ENCODE peak calls at places on chromosomes 2 and 18, in seven cellular contexts. E is mucosa of descending colon, L is HL-60, J is AG04450, H is foreskin fibroblast, R is fibroblast of pulmonary artery, P is sigmoid colon. F is an unnamed sample.

GRCh38 chr2:122755281-122755780 is 999.9 kb downstream of the TSN start:
- DNase-seq in E (no peak), H (no peak), R (peak), L (peak), P (no peak), J (no peak), F (no peak)

GRCh38 chr2:61758991-61759390 is 94.9 kb downstream of the FAM161A start:
- DNase-seq in P (no peak), J (peak), H (peak), R (peak), E (no peak), L (peak), F (no peak)

GRCh38 chr2:212595036-212595654 is 56.5 kb upstream of the ERBB4 start:
- DNase-seq in L (no peak), P (no peak), H (peak), R (peak), J (no peak), E (no peak), F (no peak)

GRCh38 chr2:178827111-178827510 is 19.9 kb upstream of the TTN start:
- DNase-seq in P (no peak), E (no peak), H (no peak), L (no peak), J (no peak), R (no peak), F (no peak)

GRCh38 chr2:3423492-3424170 is 44.1 kb downstream of the TRAPPC12 start:
- DNase-seq in L (peak), P (no peak), J (no peak), E (no peak), R (peak), H (peak), F (peak)

GRCh38 chr2:54572262-54572635 is 116.1 kb downstream of the SPTBN1 start:
- DNase-seq in L (no peak), R (peak), P (no peak), H (peak), J (no peak), E (no peak), F (no peak)

GRCh38 chr2:235946590-235946989 is 221.6 kb downstream of the GBX2 start:
- DNase-seq in R (no peak), J (no peak), L (no peak), H (no peak), E (no peak), P (peak), F (no peak)

GRCh38 chr18:63917831-63918230 is 10.1 kb downstream of the SERPINB10 start:
- DNase-seq in P (no peak), R (no peak), E (no peak), H (no peak), J (no peak), L (peak), F (no peak)

GRCh38 chr2:39608212-39608575 is 57.5 kb upstream of the TMEM178A start:
- DNase-seq in J (no peak), P (no peak), E (no peak), H (no peak), L (no peak), R (no peak), F (no peak)

GRCh38 chr18:31791817-31792579 is 31.3 kb upstream of the SLC25A52 start:
- DNase-seq in P (no peak), J (no peak), R (no peak), L (peak), E (no peak), H (no peak), F (no peak)

GRCh38 chr2:181239400-181239799 is 217.8 kb upstream of the ITGA4 start:
- DNase-seq in L (no peak), E (no peak), H (no peak), P (no peak), J (no peak), R (peak), F (no peak)

GRCh38 chr2:43041661-43042360 is 184.6 kb downstream of the ZFP36L2 start:
- DNase-seq in L (no peak), E (peak), P (no peak), J (peak), H (peak), R (peak), F (peak)

GRCh38 chr18:78754311-78755043 is 225.1 kb upstream of the SALL3 start:
- DNase-seq in H (no peak), R (no peak), J (no peak), L (no peak), P (peak), E (peak), F (no peak)

GRCh38 chr2:143762176-143762928 is 633.1 kb downstream of the ARHGAP15 start:
- DNase-seq in H (no peak), P (no peak), R (no peak), L (no peak), J (no peak), E (no peak), F (no peak)

GRCh38 chr2:16134436-16135165 is 194.3 kb downstream of the MYCN start:
- DNase-seq in R (no peak), L (no peak), E (no peak), H (no peak), J (no peak), P (no peak), F (no peak)

GRCh38 chr2:188032306-188032705 is 259.4 kb upstream of the GULP1 start:
- DNase-seq in L (no peak), R (no peak), J (no peak), P (no peak), H (no peak), E (no peak), F (no peak)

GRCh38 chr18:58682429-58683069 is 11.3 kb downstream of the MALT1 start:
- DNase-seq in H (peak), J (peak), L (no peak), R (peak), E (no peak), P (no peak), F (no peak)

GRCh38 chr2:180128861-180129260 is 121.8 kb upstream of the CWC22 start:
- DNase-seq in L (no peak), P (no peak), H (no peak), E (no peak), R (no peak), J (no peak), F (no peak)

GRCh38 chr2:64104944-64105343 is 39.3 kb downstream of the PELI1 start:
- DNase-seq in L (no peak), P (no peak), J (no peak), E (no peak), H (no peak), R (no peak), F (no peak)

GRCh38 chr2:229269146-229269545 is 1.9 kb downstream of the PID1 start:
- DNase-seq in H (no peak), J (no peak), R (no peak), P (peak), L (no peak), E (no peak), F (no peak)

GRCh38 chr18:43590182-43590903 is 313.1 kb upstream of the SYT4 start:
- DNase-seq in P (no peak), L (no peak), J (no peak), R (no peak), H (peak), E (peak), F (no peak)

GRCh38 chr2:159010340-159010739 is 41.9 kb downstream of the TANC1 start:
- DNase-seq in P (no peak), L (no peak), E (no peak), J (no peak), R (peak), H (peak), F (no peak)

GRCh38 chr2:15761910-15762309 is 170.2 kb downstream of the DDX1 start:
- DNase-seq in L (no peak), R (no peak), H (no peak), P (no peak), J (no peak), E (no peak), F (no peak)

GRCh38 chr2:65064728-65065552 is 8.7 kb downstream of the CEP68 start:
- DNase-seq in H (peak), J (peak), L (peak), E (no peak), R (peak), P (peak), F (peak)

GRCh38 chr18:50155406-50155805 is 39.5 kb downstream of the MYO5B start:
- DNase-seq in R (no peak), J (no peak), E (no peak), L (no peak), H (no peak), P (no peak), F (no peak)

GRCh38 chr2:169222665-169223064 is 139.7 kb downstream of the LRP2 start:
- DNase-seq in R (no peak), H (no peak), J (no peak), E (no peak), P (no peak), L (no peak), F (no peak)

GRCh38 chr18:77632738-77633137 is 383.1 kb downstream of the GALR1 start:
- DNase-seq in L (peak), E (no peak), R (no peak), P (no peak), H (no peak), J (no peak), F (no peak)

GRCh38 chr2:224570328-224570993 is 14.7 kb downstream of the CUL3 start:
- DNase-seq in H (peak), P (no peak), E (no peak), L (no peak), J (peak), R (peak), F (no peak)

GRCh38 chr2:109185338-109185737 is 56.3 kb downstream of the SH3RF3 start:
- DNase-seq in E (no peak), J (peak), L (no peak), R (peak), P (peak), H (peak), F (no peak)

GRCh38 chr2:149068996-149069888 is 30.7 kb downstream of the LYPD6B start:
- DNase-seq in E (no peak), P (no peak), H (peak), L (no peak), R (peak), J (peak), F (no peak)

GRCh38 chr2:233798335-233799086 is 20.4 kb downstream of the MROH2A start:
- DNase-seq in L (no peak), R (no peak), H (no peak), J (no peak), P (no peak), E (no peak), F (no peak)

GRCh38 chr2:223475901-223476300 is 126.3 kb downstream of the SCG2 start:
- DNase-seq in L (no peak), P (no peak), H (no peak), R (no peak), J (no peak), E (no peak), F (no peak)

GRCh38 chr2:239469101-239469960 is 68.5 kb upstream of the HDAC4 start:
- DNase-seq in E (no peak), H (no peak), L (no peak), P (peak), J (no peak), R (no peak), F (no peak)

GRCh38 chr2:197908940-197909339 is 104.5 kb downstream of the PLCL1 start:
- DNase-seq in E (no peak), R (peak), P (no peak), L (no peak), H (no peak), J (peak), F (no peak)
- H3K4me3 ChIP-seq in E (no peak), R (no peak), P (no peak), L (no peak), H (no peak), J (no peak), F (peak)

GRCh38 chr18:62760403-62760734 is 45.0 kb downstream of the PHLPP1 start:
- DNase-seq in L (no peak), E (no peak), J (no peak), H (no peak), R (no peak), P (no peak), F (no peak)
- H3K4me3 ChIP-seq in L (no peak), E (no peak), J (no peak), H (no peak), R (no peak), P (peak), F (no peak)

DNA sequence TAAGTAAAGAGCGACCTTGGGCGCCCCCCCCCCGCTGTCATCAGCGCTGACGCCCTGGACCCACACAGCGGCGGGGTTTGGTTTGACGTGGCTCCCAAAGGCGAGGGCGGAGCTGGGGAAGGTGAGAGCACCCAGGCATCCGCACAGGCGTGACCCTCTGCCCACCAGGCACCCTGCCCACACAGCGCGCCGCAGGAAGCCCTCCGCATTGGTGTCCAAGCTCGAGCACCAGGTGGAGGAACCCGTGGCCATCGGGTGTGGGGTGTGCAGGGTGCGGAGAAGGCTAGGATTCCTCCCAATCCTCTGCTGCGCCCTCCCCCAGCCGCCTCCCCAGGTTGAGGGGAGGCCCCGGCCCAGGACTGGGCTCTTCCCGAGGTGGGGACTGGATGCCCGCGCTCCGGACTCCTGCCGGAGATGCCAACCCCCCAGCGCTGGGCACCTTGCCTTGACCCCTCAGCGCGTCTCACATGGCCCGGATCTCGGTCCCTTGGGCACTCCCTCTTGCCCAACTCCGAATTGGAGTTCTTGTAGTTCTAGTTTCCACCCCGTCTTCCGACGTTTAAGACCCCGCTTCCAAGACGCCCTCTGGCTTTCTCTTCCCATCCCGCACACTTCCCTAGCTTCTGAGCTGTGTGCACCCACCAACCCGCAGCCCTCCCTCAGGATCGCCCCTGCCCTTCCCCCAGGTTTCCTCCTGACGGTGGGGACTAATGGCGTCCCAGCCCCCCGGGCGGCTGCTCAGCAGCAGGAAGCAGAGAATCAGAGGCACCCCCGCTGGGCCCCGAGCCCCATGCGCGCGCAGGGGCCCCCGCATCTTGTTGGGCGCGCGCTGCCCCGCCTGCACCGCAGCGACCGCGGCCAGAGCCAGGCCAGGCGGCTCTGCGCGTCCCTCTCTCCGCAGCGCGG is 25.9 kb upstream of the RESP18 start:
- DNase-seq in H (peak), E (no peak), R (no peak), J (no peak), P (no peak), L (no peak), F (no peak)
- H3K4me3 ChIP-seq in H (peak), E (no peak), R (no peak), J (peak), P (no peak), L (peak), F (peak)

DNA sequence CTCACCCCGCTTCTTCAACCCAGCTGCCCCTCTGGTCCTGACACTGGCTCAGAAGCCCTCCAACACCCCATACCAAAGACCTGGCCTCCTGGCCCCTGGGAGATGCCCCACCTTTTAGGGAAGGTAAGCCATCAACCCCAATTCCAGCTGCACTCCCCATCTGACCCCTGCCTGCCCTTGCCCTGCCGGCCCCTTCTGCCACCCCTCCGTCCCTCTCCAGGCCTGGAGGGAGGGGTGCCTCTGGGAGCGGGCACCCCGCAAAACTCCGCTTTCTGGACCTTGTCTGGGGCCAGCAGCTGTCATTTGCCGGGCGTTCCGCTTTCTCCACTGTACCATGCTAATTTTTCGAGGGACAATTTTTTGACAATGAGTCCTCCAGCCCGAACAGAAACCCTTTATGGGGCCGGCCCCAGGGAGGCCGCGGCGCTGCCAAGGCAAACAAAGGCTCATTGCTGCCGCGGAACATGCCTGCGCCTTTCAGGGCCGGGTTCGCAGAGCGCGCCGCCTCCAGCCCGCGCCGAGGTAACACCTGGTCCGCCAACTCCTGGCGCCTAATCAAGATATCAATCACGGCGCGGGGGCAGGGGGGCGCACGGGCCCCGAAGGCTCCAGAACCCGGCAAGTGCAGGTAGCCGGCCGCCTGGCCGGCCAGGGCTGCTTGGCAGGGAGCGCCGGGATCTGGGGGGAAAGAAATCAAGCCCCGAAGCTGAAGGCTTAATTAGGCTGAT is 96.0 kb downstream of the INHBB start:
- DNase-seq in H (peak), J (no peak), P (peak), L (no peak), R (peak), E (no peak), F (no peak)
- H3K4me3 ChIP-seq in H (no peak), J (no peak), P (peak), L (no peak), R (peak), E (no peak), F (peak)

DNA sequence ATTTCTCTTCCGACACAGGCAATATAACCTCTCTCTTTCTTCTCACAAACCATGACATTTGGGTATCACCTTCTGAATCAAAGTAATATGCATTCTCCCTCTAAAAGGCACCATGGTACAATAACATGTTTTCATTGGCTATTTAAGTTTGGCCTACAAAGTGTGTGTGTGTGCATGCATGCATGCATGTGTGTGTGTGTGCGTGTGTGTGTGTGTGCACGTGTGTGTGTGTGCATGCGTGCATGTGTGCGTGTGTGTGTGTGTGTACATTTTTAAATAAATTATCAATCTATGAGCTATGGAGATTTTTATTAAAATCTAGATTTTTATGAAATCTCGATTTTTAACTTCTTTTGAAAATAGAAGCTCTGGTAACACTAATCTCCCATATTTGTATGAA is 745.3 kb upstream of the ZEB2 start:
- DNase-seq in J (no peak), H (no peak), E (no peak), L (no peak), R (no peak), P (no peak), F (no peak)
- H3K4me3 ChIP-seq in J (no peak), H (no peak), E (no peak), L (no peak), R (no peak), P (no peak), F (no peak)

GRCh38 chr2:69636395-69636794 is 7.1 kb downstream of the AAK1 start:
- DNase-seq in E (no peak), R (no peak), L (no peak), P (no peak), J (no peak), H (no peak), F (no peak)

GRCh38 chr2:69641887-69642708 is 1.4 kb downstream of the AAK1 start:
- DNase-seq in R (no peak), L (no peak), E (no peak), J (no peak), P (no peak), H (peak), F (no peak)

GRCh38 chr2:69637923-69638322 is 5.6 kb downstream of the AAK1 start:
- DNase-seq in P (no peak), H (no peak), L (no peak), R (no peak), E (no peak), J (no peak), F (no peak)

GRCh38 chr2:69638630-69639029 is 4.9 kb downstream of the AAK1 start:
- DNase-seq in R (no peak), H (no peak), J (no peak), P (no peak), L (no peak), E (no peak), F (no peak)

DNA sequence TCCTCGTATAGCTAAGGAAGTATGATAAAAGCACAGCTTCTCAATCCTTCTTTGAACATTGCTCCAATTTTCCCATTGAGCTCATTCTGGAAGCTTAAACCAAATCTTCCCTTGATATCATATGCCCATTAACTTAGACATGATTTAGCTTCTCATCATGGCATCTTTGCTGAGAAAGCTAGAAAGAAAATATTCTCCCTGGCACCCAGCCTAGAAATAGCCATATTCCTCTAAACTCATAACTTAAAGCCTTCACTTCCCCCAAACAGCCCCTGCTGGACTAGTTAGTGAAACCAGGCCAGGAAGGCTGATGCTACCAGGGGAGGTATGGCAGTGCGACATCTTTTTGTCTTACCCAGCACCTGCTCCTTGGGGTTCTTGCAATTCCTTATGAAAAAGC is 4.3 kb downstream of the AAK1 start:
- DNase-seq in P (no peak), J (no peak), E (no peak), L (no peak), H (peak), R (no peak), F (no peak)
- H3K4me3 ChIP-seq in P (no peak), J (no peak), E (no peak), L (no peak), H (no peak), R (peak), F (no peak)

DNA sequence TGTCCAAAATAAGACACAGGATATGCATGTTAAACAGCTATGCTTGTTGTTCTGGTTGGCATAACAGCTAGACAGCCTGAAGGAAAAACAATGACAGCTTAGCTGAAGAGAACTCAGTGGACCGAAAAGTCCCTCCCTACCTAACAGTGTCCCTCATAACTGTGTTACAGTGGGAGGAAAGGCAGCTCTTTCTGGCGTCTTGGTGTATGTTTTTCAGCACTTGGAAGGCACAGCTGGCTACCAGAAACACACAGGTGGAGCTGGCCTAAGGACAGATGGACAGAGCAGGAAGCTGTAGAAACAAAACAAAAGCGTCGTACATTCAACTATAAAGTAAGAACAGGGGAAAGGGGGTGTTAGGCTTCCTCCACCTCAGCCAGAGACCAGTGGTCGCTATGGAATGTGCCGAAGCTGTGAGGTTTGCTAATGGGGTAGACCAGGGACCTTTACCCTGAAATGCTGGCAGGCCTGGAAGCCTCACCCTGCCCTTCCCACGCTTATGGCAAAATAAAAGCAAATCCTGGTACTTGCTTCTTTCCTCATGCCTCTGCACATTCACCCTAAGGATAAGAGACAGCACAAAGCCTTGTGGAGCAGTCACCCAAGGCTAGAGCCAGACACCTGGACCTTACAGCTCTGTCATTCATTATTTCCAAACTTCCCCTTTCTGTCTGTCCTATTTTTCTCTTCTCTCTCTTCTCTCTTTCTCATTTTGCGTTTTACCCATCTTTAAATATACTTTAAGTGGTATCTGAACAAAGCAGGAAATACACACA is 103.4 kb upstream of the TRIB2 start:
- DNase-seq in R (no peak), J (no peak), E (no peak), H (no peak), P (no peak), L (no peak), F (no peak)
- H3K4me3 ChIP-seq in R (no peak), J (no peak), E (no peak), H (no peak), P (no peak), L (no peak), F (no peak)

F was measured in thoracic aorta.